ENCODE peak calls at places on chromosome 6, in ten cellular contexts. H, N, A, Z, T, W, M, G, F and R are unnamed samples.

GRCh38 chr6:13810688-13811446 is 3.5 kb downstream of the MCUR1 start:
- DNase-seq in H (no peak), N (no peak), A (no peak), Z (no peak), T (no peak), W (no peak), M (no peak), G (no peak), F (no peak), R (no peak)

GRCh38 chr6:52547647-52548352 is 29.1 kb downstream of the TRAM2 start:
- DNase-seq in H (no peak), N (peak), A (no peak), Z (no peak), T (peak), W (no peak), M (no peak), G (no peak), F (peak), R (no peak)

GRCh38 chr6:149917679-149918078 is 5.2 kb downstream of the RAET1G start:
- DNase-seq in H (no peak), N (no peak), A (no peak), Z (no peak), T (no peak), W (no peak), M (no peak), G (no peak), F (no peak), R (no peak)

GRCh38 chr6:11093065-11093590 is 506 bp upstream of the SMIM13 start:
- DNase-seq in H (no peak), N (no peak), A (no peak), Z (no peak), T (no peak), W (no peak), M (peak), G (no peak), F (peak), R (peak)

GRCh38 chr6:138499303-138499991 is at the start of gene NHSL1:
- DNase-seq in H (no peak), N (peak), A (no peak), Z (no peak), T (peak), W (peak), M (no peak), G (peak), F (no peak), R (no peak)

GRCh38 chr6:26311012-26311384 is 54.0 kb upstream of the BTN3A2 start:
- DNase-seq in H (no peak), N (peak), A (no peak), Z (peak), T (peak), W (peak), M (peak), G (peak), F (peak), R (peak)

GRCh38 chr6:168794515-168794914 is 353.5 kb downstream of the SMOC2 start:
- DNase-seq in H (no peak), N (no peak), A (no peak), Z (no peak), T (no peak), W (no peak), M (no peak), G (no peak), F (no peak), R (no peak)

GRCh38 chr6:154239392-154239791 is 117.2 kb downstream of the IPCEF1 start:
- DNase-seq in H (no peak), N (no peak), A (no peak), Z (peak), T (no peak), W (no peak), M (no peak), G (no peak), F (no peak), R (no peak)

GRCh38 chr6:37020426-37021211 is 15.2 kb downstream of the FGD2 start:
- DNase-seq in H (no peak), N (no peak), A (no peak), Z (no peak), T (no peak), W (no peak), M (no peak), G (no peak), F (no peak), R (no peak)

GRCh38 chr6:39156763-39157162 is 41.8 kb upstream of the SAYSD1 start:
- DNase-seq in H (no peak), N (no peak), A (no peak), Z (no peak), T (no peak), W (no peak), M (no peak), G (no peak), F (no peak), R (no peak)

GRCh38 chr6:119482850-119483285 is 133.3 kb upstream of the MAN1A1 start:
- DNase-seq in H (no peak), N (no peak), A (no peak), Z (no peak), T (no peak), W (no peak), M (no peak), G (no peak), F (peak), R (no peak)

GRCh38 chr6:158204616-158205015 is 36.5 kb downstream of the GTF2H5 start:
- DNase-seq in H (no peak), N (no peak), A (no peak), Z (no peak), T (no peak), W (no peak), M (no peak), G (no peak), F (no peak), R (no peak)

GRCh38 chr6:111646942-111647341 is 41.3 kb upstream of the TRAF3IP2 start:
- DNase-seq in H (no peak), N (peak), A (no peak), Z (no peak), T (no peak), W (peak), M (no peak), G (no peak), F (no peak), R (no peak)

GRCh38 chr6:70884074-70884983 is 72.5 kb downstream of the B3GAT2 start:
- DNase-seq in H (peak), N (peak), A (peak), Z (peak), T (peak), W (peak), M (peak), G (peak), F (peak), R (peak)

GRCh38 chr6:17393335-17394191 is at the start of gene CAP2:
- DNase-seq in H (no peak), N (peak), A (no peak), Z (peak), T (peak), W (peak), M (no peak), G (peak), F (no peak), R (no peak)

GRCh38 chr6:93398723-93399122 is 20.6 kb downstream of the EPHA7 start:
- DNase-seq in H (no peak), N (no peak), A (no peak), Z (no peak), T (no peak), W (no peak), M (no peak), G (no peak), F (no peak), R (no peak)

GRCh38 chr6:110271732-110272022 is 86.5 kb downstream of the METTL24 start:
- DNase-seq in H (no peak), N (no peak), A (no peak), Z (no peak), T (no peak), W (no peak), M (no peak), G (no peak), F (no peak), R (no peak)

GRCh38 chr6:140393665-140394064 is 1019.2 kb upstream of the CITED2 start:
- DNase-seq in H (no peak), N (peak), A (peak), Z (no peak), T (no peak), W (no peak), M (no peak), G (no peak), F (no peak), R (no peak)

GRCh38 chr6:4812068-4812467 is 35.9 kb downstream of the CDYL start:
- DNase-seq in H (no peak), N (no peak), A (no peak), Z (no peak), T (no peak), W (no peak), M (no peak), G (no peak), F (no peak), R (no peak)

GRCh38 chr6:149560736-149561135 is 5.4 kb upstream of the GINM1 start:
- DNase-seq in H (no peak), N (no peak), A (no peak), Z (peak), T (no peak), W (no peak), M (peak), G (no peak), F (peak), R (peak)

GRCh38 chr6:125123051-125123450 is 30.5 kb upstream of the TPD52L1 start:
- DNase-seq in H (no peak), N (no peak), A (no peak), Z (no peak), T (no peak), W (no peak), M (no peak), G (no peak), F (no peak), R (no peak)

GRCh38 chr6:131060311-131060710 is 2.7 kb downstream of the EPB41L2 start:
- DNase-seq in H (no peak), N (no peak), A (no peak), Z (no peak), T (no peak), W (peak), M (no peak), G (no peak), F (no peak), R (no peak)